ENCODE peak calls at places on chromosomes 2 and 18, in four cellular contexts. One of them, this sample, is unnamed.

GRCh38 chr2:64743739-64744330 is 90.1 kb upstream of the SERTAD2 start:
- DNase-seq in GM12878: no peak
- DNase-seq in GM12892: no peak
- DNase-seq in K562: no peak
- DNase-seq in this sample: no peak

GRCh38 chr2:201070966-201071304 is 536 bp downstream of the HYCC2 start:
- DNase-seq in GM12892: no peak
- DNase-seq in K562: no peak
- DNase-seq in GM12878: no peak
- DNase-seq in this sample: no peak

GRCh38 chr2:174702541-174702940 is 61.7 kb downstream of the CHRNA1 start:
- DNase-seq in K562: no peak
- DNase-seq in GM12892: no peak
- DNase-seq in GM12878: no peak
- DNase-seq in this sample: no peak

GRCh38 chr2:164710252-164710633 is 89.0 kb upstream of the GRB14 start:
- DNase-seq in K562: no peak
- DNase-seq in GM12878: no peak
- DNase-seq in GM12892: no peak
- DNase-seq in this sample: no peak

GRCh38 chr2:203739351-203739750 is 32.9 kb downstream of the CD28 start:
- DNase-seq in GM12892: no peak
- DNase-seq in K562: no peak
- DNase-seq in GM12878: no peak
- DNase-seq in this sample: no peak

GRCh38 chr18:814300-815084 is 2.5 kb upstream of the YES1 start:
- DNase-seq in K562: peak
- DNase-seq in GM12892: no peak
- DNase-seq in GM12878: no peak
- DNase-seq in this sample: no peak

GRCh38 chr2:241153616-241154015 is 3.3 kb downstream of the PPP1R7 start:
- DNase-seq in GM12878: no peak
- DNase-seq in GM12892: no peak
- DNase-seq in K562: no peak
- DNase-seq in this sample: no peak

GRCh38 chr18:65906621-65907034 is 155.8 kb downstream of the CDH7 start:
- DNase-seq in GM12878: no peak
- DNase-seq in K562: no peak
- DNase-seq in GM12892: no peak
- DNase-seq in this sample: no peak

GRCh38 chr18:79484661-79485621 is 89.2 kb downstream of the NFATC1 start:
- DNase-seq in K562: no peak
- DNase-seq in GM12892: no peak
- DNase-seq in GM12878: no peak
- DNase-seq in this sample: no peak

GRCh38 chr2:222289280-222290250 is 9.2 kb downstream of the PAX3 start:
- DNase-seq in GM12878: no peak
- DNase-seq in K562: no peak
- DNase-seq in GM12892: no peak
- DNase-seq in this sample: no peak

GRCh38 chr2:219722276-219722883 is 95.0 kb downstream of the SLC4A3 start:
- DNase-seq in GM12878: no peak
- DNase-seq in K562: no peak
- DNase-seq in GM12892: no peak
- DNase-seq in this sample: no peak

GRCh38 chr2:197838036-197838435 is 33.6 kb downstream of the PLCL1 start:
- DNase-seq in K562: no peak
- DNase-seq in GM12878: peak
- DNase-seq in GM12892: peak
- DNase-seq in this sample: peak

GRCh38 chr2:198715304-198715703 is 742.4 kb downstream of the SATB2 start:
- DNase-seq in GM12892: no peak
- DNase-seq in GM12878: no peak
- DNase-seq in K562: no peak
- DNase-seq in this sample: no peak

GRCh38 chr2:99641999-99642398 is 152.2 kb upstream of the REV1 start:
- DNase-seq in K562: no peak
- DNase-seq in GM12892: no peak
- DNase-seq in GM12878: no peak
- DNase-seq in this sample: no peak

GRCh38 chr2:119062652-119063051 is 95.9 kb downstream of the C1QL2 start:
- DNase-seq in GM12892: no peak
- DNase-seq in GM12878: no peak
- DNase-seq in K562: no peak
- DNase-seq in this sample: no peak

GRCh38 chr2:49616800-49617199 is 462.5 kb upstream of the FSHR start:
- DNase-seq in GM12892: no peak
- DNase-seq in GM12878: no peak
- DNase-seq in K562: no peak
- DNase-seq in this sample: no peak

GRCh38 chr18:10912790-10913560 is 236.4 kb downstream of the PIEZO2 start:
- DNase-seq in K562: no peak
- DNase-seq in GM12892: no peak
- DNase-seq in GM12878: no peak
- DNase-seq in this sample: no peak

GRCh38 chr18:499351-500229 is 911 bp downstream of the COLEC12 start:
- DNase-seq in K562: no peak
- DNase-seq in GM12878: no peak
- DNase-seq in GM12892: no peak
- DNase-seq in this sample: no peak

GRCh38 chr18:36871801-36872200 is 42.9 kb downstream of the KIAA1328 start:
- DNase-seq in GM12878: no peak
- DNase-seq in GM12892: no peak
- DNase-seq in K562: no peak
- DNase-seq in this sample: no peak

GRCh38 chr2:32289165-32290054 is 11.7 kb downstream of the YIPF4 start:
- DNase-seq in K562: no peak
- DNase-seq in GM12892: no peak
- DNase-seq in GM12878: no peak
- DNase-seq in this sample: no peak

GRCh38 chr2:112085916-112086669 is 31.0 kb downstream of the TMEM87B start:
- DNase-seq in GM12892: no peak
- DNase-seq in K562: no peak
- DNase-seq in GM12878: no peak
- DNase-seq in this sample: no peak

GRCh38 chr2:177338177-177338721 is 54.3 kb upstream of the AGPS start:
- DNase-seq in K562: no peak
- DNase-seq in GM12892: no peak
- DNase-seq in GM12878: no peak
- DNase-seq in this sample: no peak

GRCh38 chr2:48339451-48339850 is 190.5 kb upstream of the STON1 start:
- DNase-seq in GM12878: no peak
- DNase-seq in K562: no peak
- DNase-seq in GM12892: no peak
- DNase-seq in this sample: no peak

GRCh38 chr18:79611040-79611681 is 68.4 kb upstream of the CTDP1 start:
- DNase-seq in GM12878: no peak
- DNase-seq in K562: peak
- DNase-seq in GM12892: no peak
- DNase-seq in this sample: no peak

GRCh38 chr2:191598296-191598695 is 79.6 kb upstream of the NABP1 start:
- DNase-seq in GM12892: no peak
- DNase-seq in K562: no peak
- DNase-seq in GM12878: no peak
- DNase-seq in this sample: no peak

GRCh38 chr18:63867368-63867767 is 20.1 kb upstream of the SERPINB2 start:
- DNase-seq in GM12892: no peak
- DNase-seq in K562: no peak
- DNase-seq in GM12878: no peak
- DNase-seq in this sample: no peak

GRCh38 chr2:105294844-105295481 is 34.6 kb downstream of the TGFBRAP1 start:
- DNase-seq in GM12892: no peak
- DNase-seq in GM12878: no peak
- DNase-seq in K562: peak
- DNase-seq in this sample: peak

GRCh38 chr2:70516596-70516995 is 37.0 kb downstream of the TGFA start:
- DNase-seq in GM12892: peak
- DNase-seq in K562: no peak
- DNase-seq in GM12878: peak
- DNase-seq in this sample: peak

GRCh38 chr2:108965540-108966299 is 23.3 kb downstream of the EDAR start:
- DNase-seq in GM12878: no peak
- DNase-seq in K562: no peak
- DNase-seq in GM12892: no peak
- DNase-seq in this sample: no peak

DNA sequence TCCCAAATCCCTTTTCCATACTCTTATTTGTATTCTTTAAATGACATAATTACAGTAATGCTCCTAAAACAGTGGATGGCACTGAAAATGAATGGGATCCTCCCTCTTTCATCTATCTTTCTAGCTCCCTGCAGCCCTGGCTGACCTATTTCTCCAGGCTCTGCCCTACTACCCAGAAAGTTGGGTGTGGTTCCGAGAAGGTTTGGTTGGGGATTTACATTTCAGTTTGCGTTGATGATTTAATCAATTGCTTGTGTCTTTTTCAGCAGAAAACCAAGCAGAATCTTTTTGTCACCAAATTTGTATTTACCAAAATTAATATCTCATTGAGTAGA is 21.1 kb upstream of the SOS1 start:
- DNase-seq in K562: peak
- DNase-seq in GM12892: no peak
- DNase-seq in GM12878: no peak
- DNase-seq in this sample: no peak
- TF ChIP-seq POLR2A in K562: no peak
- TF ChIP-seq POLR2A in GM12892: no peak
- TF ChIP-seq POLR2A in GM12878: no peak
- TF ChIP-seq POLR2A in this sample: no peak

GRCh38 chr2:7703523-7704144 is 786.4 kb downstream of the RNF144A start:
- DNase-seq in K562: no peak
- DNase-seq in GM12892: no peak
- DNase-seq in GM12878: no peak
- DNase-seq in this sample: no peak
- TF ChIP-seq TAF1 in K562: no peak
- TF ChIP-seq TAF1 in GM12892: no peak
- TF ChIP-seq TAF1 in GM12878: no peak
- TF ChIP-seq TAF1 in this sample: no peak

DNA sequence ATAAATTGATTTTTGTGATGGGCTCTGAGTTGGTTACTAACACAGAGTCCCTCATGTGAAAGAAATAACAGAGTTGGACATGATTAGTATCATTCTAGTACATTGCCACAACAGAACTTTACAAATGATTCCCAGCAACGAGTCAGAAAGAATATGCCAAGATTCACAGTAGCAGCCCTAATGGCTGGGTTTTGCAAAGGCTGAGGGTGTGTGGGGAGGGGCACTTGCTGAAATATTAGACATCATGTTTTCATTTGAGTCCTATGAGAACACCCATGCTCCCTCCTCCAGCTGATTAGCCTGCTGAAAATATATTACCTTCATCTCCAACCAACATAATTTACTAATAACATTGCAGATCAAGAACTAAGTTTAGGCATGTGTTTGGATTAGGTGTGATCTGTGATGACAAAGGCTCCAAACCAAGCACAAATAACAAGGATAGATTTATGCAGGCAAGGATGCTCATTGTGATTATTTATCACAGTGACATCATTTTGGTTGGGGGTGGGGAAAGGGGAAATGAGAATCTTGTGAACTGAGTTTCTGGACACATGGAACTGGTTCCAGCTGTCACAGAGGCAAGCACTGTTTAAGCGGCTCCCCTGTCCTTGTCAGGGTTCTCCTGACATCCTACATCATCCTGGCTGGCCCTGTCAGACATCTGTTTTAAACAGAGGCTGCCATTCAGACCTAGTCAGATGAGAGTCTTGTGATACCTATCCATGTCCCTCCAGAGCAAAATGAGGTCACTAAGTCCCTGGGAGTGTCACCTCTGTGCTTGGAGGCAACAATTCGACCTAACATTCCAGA is 205.8 kb upstream of the NCKAP5 start:
- DNase-seq in GM12878: no peak
- DNase-seq in GM12892: no peak
- DNase-seq in K562: no peak
- DNase-seq in this sample: no peak
- TF ChIP-seq POLR2AphosphoS5 in GM12878: no peak
- TF ChIP-seq POLR2AphosphoS5 in GM12892: no peak
- TF ChIP-seq POLR2AphosphoS5 in K562: no peak
- TF ChIP-seq POLR2AphosphoS5 in this sample: no peak

GRCh38 chr2:218659258-218659987 is at the start of the genes BCS1L and ZNF142:
- DNase-seq in GM12878: peak
- DNase-seq in GM12892: peak
- DNase-seq in K562: peak
- DNase-seq in this sample: peak
- TF ChIP-seq POLR2A in GM12878: peak
- TF ChIP-seq POLR2A in GM12892: peak
- TF ChIP-seq POLR2A in K562: peak
- TF ChIP-seq POLR2A in this sample: peak

DNA sequence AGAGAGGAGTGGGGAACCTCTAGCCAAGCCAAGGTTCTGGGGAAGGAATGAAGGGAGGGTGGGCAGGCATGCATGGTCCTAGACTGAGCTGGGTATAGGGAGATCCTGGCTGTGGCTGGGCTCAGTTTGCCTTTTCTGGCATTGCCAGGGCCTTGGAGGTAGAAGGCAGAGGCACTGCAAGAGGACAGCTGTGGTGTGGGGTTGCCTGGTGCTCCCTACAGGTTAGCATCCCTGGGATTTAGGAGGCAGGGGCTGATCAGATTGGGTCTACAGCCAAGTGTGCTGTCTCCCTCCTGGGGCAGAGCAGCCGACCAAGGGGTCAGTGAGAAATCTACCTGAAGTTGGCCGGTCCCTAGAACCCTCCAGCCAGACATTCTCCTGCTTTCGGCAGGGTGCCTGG is 15.9 kb downstream of the ABCG8 start:
- DNase-seq in GM12878: no peak
- DNase-seq in K562: no peak
- DNase-seq in GM12892: no peak
- DNase-seq in this sample: no peak
- TF ChIP-seq TAF1 in GM12878: no peak
- TF ChIP-seq TAF1 in K562: no peak
- TF ChIP-seq TAF1 in GM12892: no peak
- TF ChIP-seq TAF1 in this sample: no peak

This sample was measured in GM12891.